ENCODE peak calls at places on chromosome 1, in nine cellular contexts. One of them, this sample, is unnamed.

GRCh38 chr1:13462682-13463081 is 51.1 kb downstream of the LRRC38 start:
- DNase-seq in CD8-positive, alpha-beta T cell: no peak
- DNase-seq in cardiac muscle cell: no peak
- DNase-seq in fibroblast of lung: no peak
- DNase-seq in right atrium auricular region: no peak
- DNase-seq in sigmoid colon: no peak
- DNase-seq in lung: no peak
- DNase-seq in A549: no peak
- DNase-seq in esophagus squamous epithelium: no peak
- DNase-seq in this sample: no peak

GRCh38 chr1:156245451-156246232 is 2.2 kb downstream of the PAQR6 start:
- DNase-seq in CD8-positive, alpha-beta T cell: peak
- DNase-seq in cardiac muscle cell: no peak
- DNase-seq in fibroblast of lung: no peak
- DNase-seq in right atrium auricular region: no peak
- DNase-seq in sigmoid colon: no peak
- DNase-seq in lung: no peak
- DNase-seq in A549: no peak
- DNase-seq in esophagus squamous epithelium: no peak
- DNase-seq in this sample: no peak

GRCh38 chr1:46533179-46533864 is 18.1 kb downstream of the KNCN start:
- DNase-seq in CD8-positive, alpha-beta T cell: peak
- DNase-seq in cardiac muscle cell: peak
- DNase-seq in fibroblast of lung: peak
- DNase-seq in right atrium auricular region: no peak
- DNase-seq in sigmoid colon: no peak
- DNase-seq in lung: no peak
- DNase-seq in A549: no peak
- DNase-seq in esophagus squamous epithelium: no peak
- DNase-seq in this sample: peak

GRCh38 chr1:52056110-52056936 is at the start of gene BTF3L4:
- DNase-seq in CD8-positive, alpha-beta T cell: peak
- DNase-seq in cardiac muscle cell: peak
- DNase-seq in fibroblast of lung: peak
- DNase-seq in right atrium auricular region: peak
- DNase-seq in sigmoid colon: peak
- DNase-seq in lung: peak
- DNase-seq in A549: peak
- DNase-seq in esophagus squamous epithelium: peak
- DNase-seq in this sample: peak

GRCh38 chr1:165284471-165284870 is 72.0 kb downstream of the LMX1A start:
- DNase-seq in CD8-positive, alpha-beta T cell: no peak
- DNase-seq in cardiac muscle cell: no peak
- DNase-seq in fibroblast of lung: no peak
- DNase-seq in right atrium auricular region: no peak
- DNase-seq in sigmoid colon: no peak
- DNase-seq in lung: no peak
- DNase-seq in A549: no peak
- DNase-seq in esophagus squamous epithelium: no peak
- DNase-seq in this sample: no peak

GRCh38 chr1:165235158-165235776 is 121.2 kb downstream of the LMX1A start:
- DNase-seq in CD8-positive, alpha-beta T cell: no peak
- DNase-seq in cardiac muscle cell: peak
- DNase-seq in fibroblast of lung: no peak
- DNase-seq in right atrium auricular region: no peak
- DNase-seq in sigmoid colon: no peak
- DNase-seq in lung: no peak
- DNase-seq in A549: no peak
- DNase-seq in esophagus squamous epithelium: no peak
- DNase-seq in this sample: peak

GRCh38 chr1:93323185-93323820 is 22.4 kb upstream of the DR1 start:
- DNase-seq in CD8-positive, alpha-beta T cell: no peak
- DNase-seq in cardiac muscle cell: no peak
- DNase-seq in fibroblast of lung: no peak
- DNase-seq in right atrium auricular region: no peak
- DNase-seq in sigmoid colon: no peak
- DNase-seq in lung: no peak
- DNase-seq in A549: no peak
- DNase-seq in esophagus squamous epithelium: no peak
- DNase-seq in this sample: no peak

GRCh38 chr1:152111515-152111968 is 3.7 kb downstream of the TCHH start:
- DNase-seq in CD8-positive, alpha-beta T cell: no peak
- DNase-seq in cardiac muscle cell: no peak
- DNase-seq in fibroblast of lung: peak
- DNase-seq in right atrium auricular region: no peak
- DNase-seq in sigmoid colon: no peak
- DNase-seq in lung: no peak
- DNase-seq in A549: peak
- DNase-seq in esophagus squamous epithelium: no peak
- DNase-seq in this sample: no peak

GRCh38 chr1:68600049-68600661 is 103.3 kb upstream of the DEPDC1 start:
- DNase-seq in CD8-positive, alpha-beta T cell: no peak
- DNase-seq in cardiac muscle cell: peak
- DNase-seq in fibroblast of lung: peak
- DNase-seq in right atrium auricular region: no peak
- DNase-seq in sigmoid colon: no peak
- DNase-seq in lung: no peak
- DNase-seq in A549: peak
- DNase-seq in esophagus squamous epithelium: no peak
- DNase-seq in this sample: no peak

GRCh38 chr1:159936284-159936904 is 9.0 kb downstream of the IGSF9 start:
- DNase-seq in CD8-positive, alpha-beta T cell: peak
- DNase-seq in cardiac muscle cell: peak
- DNase-seq in fibroblast of lung: peak
- DNase-seq in right atrium auricular region: peak
- DNase-seq in sigmoid colon: peak
- DNase-seq in lung: peak
- DNase-seq in A549: peak
- DNase-seq in esophagus squamous epithelium: no peak
- DNase-seq in this sample: peak

GRCh38 chr1:44328767-44329416 is 26.2 kb downstream of the ERI3 start:
- DNase-seq in CD8-positive, alpha-beta T cell: no peak
- DNase-seq in cardiac muscle cell: no peak
- DNase-seq in fibroblast of lung: no peak
- DNase-seq in right atrium auricular region: no peak
- DNase-seq in sigmoid colon: no peak
- DNase-seq in lung: no peak
- DNase-seq in A549: no peak
- DNase-seq in esophagus squamous epithelium: no peak
- DNase-seq in this sample: no peak

GRCh38 chr1:89897347-89898133 is 76.7 kb downstream of the LRRC8D start:
- DNase-seq in CD8-positive, alpha-beta T cell: no peak
- DNase-seq in cardiac muscle cell: no peak
- DNase-seq in fibroblast of lung: no peak
- DNase-seq in right atrium auricular region: no peak
- DNase-seq in sigmoid colon: no peak
- DNase-seq in lung: no peak
- DNase-seq in A549: no peak
- DNase-seq in esophagus squamous epithelium: no peak
- DNase-seq in this sample: no peak
- H3K27ac ChIP-seq in CD8-positive, alpha-beta T cell: no peak
- H3K27ac ChIP-seq in cardiac muscle cell: no peak
- H3K27ac ChIP-seq in fibroblast of lung: no peak
- H3K27ac ChIP-seq in right atrium auricular region: no peak
- H3K27ac ChIP-seq in sigmoid colon: no peak
- H3K27ac ChIP-seq in lung: no peak
- H3K27ac ChIP-seq in A549: peak
- H3K27ac ChIP-seq in esophagus squamous epithelium: no peak
- H3K27ac ChIP-seq in this sample: no peak

GRCh38 chr1:212699839-212700596 is at the start of gene BATF3:
- DNase-seq in CD8-positive, alpha-beta T cell: peak
- DNase-seq in cardiac muscle cell: no peak
- DNase-seq in fibroblast of lung: no peak
- DNase-seq in right atrium auricular region: peak
- DNase-seq in sigmoid colon: peak
- DNase-seq in lung: peak
- DNase-seq in A549: peak
- DNase-seq in esophagus squamous epithelium: no peak
- DNase-seq in this sample: peak

GRCh38 chr1:212702672-212703071 is 3.0 kb upstream of the BATF3 start:
- DNase-seq in CD8-positive, alpha-beta T cell: no peak
- DNase-seq in cardiac muscle cell: no peak
- DNase-seq in fibroblast of lung: no peak
- DNase-seq in right atrium auricular region: no peak
- DNase-seq in sigmoid colon: no peak
- DNase-seq in lung: no peak
- DNase-seq in A549: no peak
- DNase-seq in esophagus squamous epithelium: no peak
- DNase-seq in this sample: no peak

GRCh38 chr1:212700597-212700891 is 904 bp upstream of the BATF3 start:
- DNase-seq in CD8-positive, alpha-beta T cell: no peak
- DNase-seq in cardiac muscle cell: no peak
- DNase-seq in fibroblast of lung: no peak
- DNase-seq in right atrium auricular region: no peak
- DNase-seq in sigmoid colon: no peak
- DNase-seq in lung: no peak
- DNase-seq in A549: no peak
- DNase-seq in esophagus squamous epithelium: no peak
- DNase-seq in this sample: no peak

GRCh38 chr1:212701910-212702309 is 2.3 kb upstream of the BATF3 start:
- DNase-seq in CD8-positive, alpha-beta T cell: no peak
- DNase-seq in cardiac muscle cell: no peak
- DNase-seq in fibroblast of lung: no peak
- DNase-seq in right atrium auricular region: no peak
- DNase-seq in sigmoid colon: no peak
- DNase-seq in lung: no peak
- DNase-seq in A549: peak
- DNase-seq in esophagus squamous epithelium: no peak
- DNase-seq in this sample: no peak

GRCh38 chr1:212700892-212701819 is 1.5 kb upstream of the BATF3 start:
- DNase-seq in CD8-positive, alpha-beta T cell: no peak
- DNase-seq in cardiac muscle cell: peak
- DNase-seq in fibroblast of lung: peak
- DNase-seq in right atrium auricular region: peak
- DNase-seq in sigmoid colon: peak
- DNase-seq in lung: peak
- DNase-seq in A549: peak
- DNase-seq in esophagus squamous epithelium: no peak
- DNase-seq in this sample: peak
- TF ChIP-seq CTCF in CD8-positive, alpha-beta T cell: no peak
- TF ChIP-seq CTCF in cardiac muscle cell: no peak
- TF ChIP-seq CTCF in fibroblast of lung: no peak
- TF ChIP-seq CTCF in right atrium auricular region: no peak
- TF ChIP-seq CTCF in sigmoid colon: no peak
- TF ChIP-seq CTCF in lung: no peak
- TF ChIP-seq CTCF in A549: peak
- TF ChIP-seq CTCF in esophagus squamous epithelium: no peak
- TF ChIP-seq CTCF in this sample: no peak

GRCh38 chr1:20867847-20868246 is 80.7 kb upstream of the HP1BP3 start:
- DNase-seq in CD8-positive, alpha-beta T cell: no peak
- DNase-seq in cardiac muscle cell: no peak
- DNase-seq in fibroblast of lung: no peak
- DNase-seq in right atrium auricular region: no peak
- DNase-seq in sigmoid colon: no peak
- DNase-seq in lung: no peak
- DNase-seq in A549: no peak
- DNase-seq in esophagus squamous epithelium: no peak
- DNase-seq in this sample: no peak

GRCh38 chr1:20871419-20871818 is 84.3 kb upstream of the HP1BP3 start:
- DNase-seq in CD8-positive, alpha-beta T cell: no peak
- DNase-seq in cardiac muscle cell: no peak
- DNase-seq in fibroblast of lung: no peak
- DNase-seq in right atrium auricular region: no peak
- DNase-seq in sigmoid colon: no peak
- DNase-seq in lung: no peak
- DNase-seq in A549: peak
- DNase-seq in esophagus squamous epithelium: no peak
- DNase-seq in this sample: no peak

GRCh38 chr1:20868263-20868662 is 81.2 kb upstream of the HP1BP3 start:
- DNase-seq in CD8-positive, alpha-beta T cell: no peak
- DNase-seq in cardiac muscle cell: no peak
- DNase-seq in fibroblast of lung: no peak
- DNase-seq in right atrium auricular region: no peak
- DNase-seq in sigmoid colon: no peak
- DNase-seq in lung: no peak
- DNase-seq in A549: no peak
- DNase-seq in esophagus squamous epithelium: no peak
- DNase-seq in this sample: no peak

GRCh38 chr1:20867062-20867461 is 80.0 kb upstream of the HP1BP3 start:
- DNase-seq in CD8-positive, alpha-beta T cell: no peak
- DNase-seq in cardiac muscle cell: no peak
- DNase-seq in fibroblast of lung: peak
- DNase-seq in right atrium auricular region: no peak
- DNase-seq in sigmoid colon: no peak
- DNase-seq in lung: no peak
- DNase-seq in A549: no peak
- DNase-seq in esophagus squamous epithelium: no peak
- DNase-seq in this sample: no peak
- H3K4me3 ChIP-seq in CD8-positive, alpha-beta T cell: no peak
- H3K4me3 ChIP-seq in cardiac muscle cell: no peak
- H3K4me3 ChIP-seq in fibroblast of lung: no peak
- H3K4me3 ChIP-seq in right atrium auricular region: no peak
- H3K4me3 ChIP-seq in sigmoid colon: no peak
- H3K4me3 ChIP-seq in lung: no peak
- H3K4me3 ChIP-seq in A549: no peak
- H3K4me3 ChIP-seq in esophagus squamous epithelium: no peak
- H3K4me3 ChIP-seq in this sample: no peak

GRCh38 chr1:89732643-89733222 is 88.1 kb upstream of the LRRC8D start:
- DNase-seq in CD8-positive, alpha-beta T cell: no peak
- DNase-seq in cardiac muscle cell: no peak
- DNase-seq in fibroblast of lung: no peak
- DNase-seq in right atrium auricular region: no peak
- DNase-seq in sigmoid colon: no peak
- DNase-seq in lung: no peak
- DNase-seq in A549: no peak
- DNase-seq in esophagus squamous epithelium: no peak
- DNase-seq in this sample: no peak

GRCh38 chr1:89735449-89735848 is 85.4 kb upstream of the LRRC8D start:
- DNase-seq in CD8-positive, alpha-beta T cell: no peak
- DNase-seq in cardiac muscle cell: no peak
- DNase-seq in fibroblast of lung: no peak
- DNase-seq in right atrium auricular region: no peak
- DNase-seq in sigmoid colon: no peak
- DNase-seq in lung: no peak
- DNase-seq in A549: no peak
- DNase-seq in esophagus squamous epithelium: no peak
- DNase-seq in this sample: no peak

GRCh38 chr1:89733748-89734147 is 87.1 kb upstream of the LRRC8D start:
- DNase-seq in CD8-positive, alpha-beta T cell: no peak
- DNase-seq in cardiac muscle cell: peak
- DNase-seq in fibroblast of lung: no peak
- DNase-seq in right atrium auricular region: no peak
- DNase-seq in sigmoid colon: no peak
- DNase-seq in lung: no peak
- DNase-seq in A549: no peak
- DNase-seq in esophagus squamous epithelium: no peak
- DNase-seq in this sample: no peak

GRCh38 chr1:89736937-89737733 is 83.7 kb upstream of the LRRC8D start:
- DNase-seq in CD8-positive, alpha-beta T cell: no peak
- DNase-seq in cardiac muscle cell: peak
- DNase-seq in fibroblast of lung: peak
- DNase-seq in right atrium auricular region: no peak
- DNase-seq in sigmoid colon: no peak
- DNase-seq in lung: no peak
- DNase-seq in A549: no peak
- DNase-seq in esophagus squamous epithelium: no peak
- DNase-seq in this sample: no peak

GRCh38 chr1:89734437-89734836 is 86.4 kb upstream of the LRRC8D start:
- DNase-seq in CD8-positive, alpha-beta T cell: no peak
- DNase-seq in cardiac muscle cell: no peak
- DNase-seq in fibroblast of lung: no peak
- DNase-seq in right atrium auricular region: no peak
- DNase-seq in sigmoid colon: no peak
- DNase-seq in lung: no peak
- DNase-seq in A549: no peak
- DNase-seq in esophagus squamous epithelium: no peak
- DNase-seq in this sample: no peak
- H3K27ac ChIP-seq in CD8-positive, alpha-beta T cell: no peak
- H3K27ac ChIP-seq in cardiac muscle cell: no peak
- H3K27ac ChIP-seq in fibroblast of lung: no peak
- H3K27ac ChIP-seq in right atrium auricular region: no peak
- H3K27ac ChIP-seq in sigmoid colon: no peak
- H3K27ac ChIP-seq in lung: no peak
- H3K27ac ChIP-seq in A549: no peak
- H3K27ac ChIP-seq in esophagus squamous epithelium: no peak
- H3K27ac ChIP-seq in this sample: no peak